ENCODE peak calls at places on chromosomes 2 and 18, in six cellular contexts. M is activated CD8-positive, alpha-beta T cell treated with anti-CD3 and anti-CD28 coated beads for 36 hours; C is right cardiac atrium; B is HFFc6; P is stimulated activated CD4-positive, alpha-beta T cell treated with anti-CD3 and anti-CD28 coated beads, TNF-alpha, amount 100 ng/mL, for 1 hour; J is Kasumi-1. N is an unnamed sample.

GRCh38 chr18:12839526-12840196 is 44.4 kb downstream of the PTPN2 start:
- DNase-seq in M (peak), B (peak), P (no peak), J (peak), C (no peak), N (no peak)

GRCh38 chr2:127014630-127015029 is 92.3 kb downstream of the BIN1 start:
- DNase-seq in J (no peak), M (no peak), C (no peak), B (peak), P (no peak), N (no peak)

GRCh38 chr18:10798727-10799435 is 273.1 kb downstream of the NAPG start:
- DNase-seq in M (no peak), B (no peak), J (no peak), P (no peak), C (no peak), N (no peak)

GRCh38 chr2:48306409-48307284 is 223.3 kb upstream of the STON1 start:
- DNase-seq in M (no peak), C (no peak), P (no peak), B (no peak), J (no peak), N (no peak)

GRCh38 chr18:13649397-13650252 is 76.7 kb downstream of the FAM210A start:
- DNase-seq in B (no peak), C (no peak), M (no peak), P (no peak), J (no peak), N (no peak)

GRCh38 chr2:17877811-17878221 is 651 bp upstream of the KCNS3 start:
- DNase-seq in M (peak), C (no peak), P (no peak), J (peak), B (no peak), N (no peak)

GRCh38 chr2:218713922-218714321 is 3.3 kb downstream of the TTLL4 start:
- DNase-seq in C (no peak), M (no peak), B (no peak), J (no peak), P (no peak), N (no peak)

GRCh38 chr2:158498749-158499136 is 42.0 kb downstream of the PKP4 start:
- DNase-seq in M (no peak), B (no peak), P (no peak), C (no peak), J (no peak), N (no peak)

GRCh38 chr2:44549099-44549471 is 187.3 kb downstream of the CAMKMT start:
- DNase-seq in J (no peak), M (no peak), P (no peak), B (peak), C (no peak), N (no peak)

GRCh38 chr18:26267350-26267749 is 41.1 kb downstream of the TAF4B start:
- DNase-seq in B (no peak), P (no peak), J (no peak), M (no peak), C (no peak), N (no peak)

GRCh38 chr2:217228732-217229131 is 368.9 kb upstream of the TNP1 start:
- DNase-seq in B (peak), C (no peak), P (no peak), M (no peak), J (no peak), N (no peak)

GRCh38 chr18:74942319-74942910 is 266.5 kb downstream of the PTGR3 start:
- DNase-seq in P (no peak), B (peak), M (no peak), C (no peak), J (no peak), N (no peak)

GRCh38 chr2:139495851-139496250 is 715.7 kb upstream of the NXPH2 start:
- DNase-seq in M (no peak), C (no peak), P (no peak), B (no peak), J (no peak), N (no peak)

GRCh38 chr18:62341423-62341920 is 16.4 kb downstream of the TNFRSF11A start:
- DNase-seq in P (no peak), B (no peak), J (no peak), M (no peak), C (no peak), N (no peak)

GRCh38 chr2:226794077-226794670 is 5.4 kb downstream of the IRS1 start:
- DNase-seq in B (peak), P (no peak), J (no peak), C (no peak), M (no peak), N (no peak)

N was measured in omental fat pad.